ENCODE peak calls at places on chromosomes 7 and 10, in seven cellular contexts. One of them, this sample, is unnamed.

GRCh38 chr7:156192921-156193320 is 380.7 kb upstream of the SHH start:
- DNase-seq in lower lobe of right lung: no peak
- DNase-seq in aorta: no peak
- DNase-seq in colonic mucosa: no peak
- DNase-seq in epithelial cell of proximal tubule: peak
- DNase-seq in A549: peak
- DNase-seq in sigmoid colon: no peak
- DNase-seq in this sample: no peak

GRCh38 chr10:55024718-55025117 is 223.7 kb upstream of the PCDH15 start:
- DNase-seq in aorta: no peak
- DNase-seq in colonic mucosa: no peak
- DNase-seq in epithelial cell of proximal tubule: no peak
- DNase-seq in lower lobe of right lung: no peak
- DNase-seq in sigmoid colon: no peak
- DNase-seq in A549: no peak
- DNase-seq in this sample: no peak

GRCh38 chr7:30681262-30682130 is 760 bp downstream of the CRHR2 start:
- DNase-seq in lower lobe of right lung: peak
- DNase-seq in sigmoid colon: no peak
- DNase-seq in A549: no peak
- DNase-seq in aorta: no peak
- DNase-seq in epithelial cell of proximal tubule: no peak
- DNase-seq in colonic mucosa: no peak
- DNase-seq in this sample: no peak

GRCh38 chr7:140397784-140398750 is at the start of gene SLC37A3:
- DNase-seq in lower lobe of right lung: peak
- DNase-seq in A549: peak
- DNase-seq in epithelial cell of proximal tubule: no peak
- DNase-seq in aorta: peak
- DNase-seq in sigmoid colon: peak
- DNase-seq in colonic mucosa: peak
- DNase-seq in this sample: peak

GRCh38 chr10:68135922-68136718 is 26.8 kb downstream of the MYPN start:
- DNase-seq in A549: peak
- DNase-seq in colonic mucosa: peak
- DNase-seq in lower lobe of right lung: no peak
- DNase-seq in sigmoid colon: no peak
- DNase-seq in epithelial cell of proximal tubule: peak
- DNase-seq in aorta: no peak
- DNase-seq in this sample: no peak

GRCh38 chr7:42080831-42081230 is 156.2 kb downstream of the GLI3 start:
- DNase-seq in lower lobe of right lung: no peak
- DNase-seq in epithelial cell of proximal tubule: peak
- DNase-seq in colonic mucosa: no peak
- DNase-seq in aorta: no peak
- DNase-seq in sigmoid colon: no peak
- DNase-seq in A549: no peak
- DNase-seq in this sample: peak

GRCh38 chr7:27423290-27423689 is 180.7 kb downstream of the EVX1 start:
- DNase-seq in lower lobe of right lung: no peak
- DNase-seq in epithelial cell of proximal tubule: peak
- DNase-seq in A549: no peak
- DNase-seq in colonic mucosa: peak
- DNase-seq in sigmoid colon: no peak
- DNase-seq in aorta: no peak
- DNase-seq in this sample: no peak

GRCh38 chr10:88227342-88228018 is 355.6 kb downstream of the RNLS start:
- DNase-seq in lower lobe of right lung: no peak
- DNase-seq in sigmoid colon: peak
- DNase-seq in epithelial cell of proximal tubule: no peak
- DNase-seq in colonic mucosa: peak
- DNase-seq in A549: no peak
- DNase-seq in aorta: no peak
- DNase-seq in this sample: peak

GRCh38 chr7:22447759-22448158 is 52.2 kb downstream of the STEAP1B start:
- DNase-seq in lower lobe of right lung: no peak
- DNase-seq in colonic mucosa: no peak
- DNase-seq in aorta: no peak
- DNase-seq in epithelial cell of proximal tubule: no peak
- DNase-seq in sigmoid colon: no peak
- DNase-seq in A549: no peak
- DNase-seq in this sample: no peak

GRCh38 chr10:73591935-73592699 is 975 bp upstream of the USP54 start:
- DNase-seq in epithelial cell of proximal tubule: no peak
- DNase-seq in aorta: peak
- DNase-seq in sigmoid colon: peak
- DNase-seq in lower lobe of right lung: peak
- DNase-seq in colonic mucosa: peak
- DNase-seq in A549: peak
- DNase-seq in this sample: peak

GRCh38 chr10:33248638-33249037 is 85.8 kb downstream of the NRP1 start:
- DNase-seq in A549: no peak
- DNase-seq in sigmoid colon: no peak
- DNase-seq in aorta: no peak
- DNase-seq in colonic mucosa: no peak
- DNase-seq in epithelial cell of proximal tubule: peak
- DNase-seq in lower lobe of right lung: no peak
- DNase-seq in this sample: no peak

GRCh38 chr7:8217200-8218068 is 44.5 kb downstream of the ICA1 start:
- DNase-seq in epithelial cell of proximal tubule: peak
- DNase-seq in sigmoid colon: no peak
- DNase-seq in A549: peak
- DNase-seq in aorta: no peak
- DNase-seq in lower lobe of right lung: no peak
- DNase-seq in colonic mucosa: peak
- DNase-seq in this sample: no peak

GRCh38 chr10:120387326-120387725 is 69.7 kb upstream of the PLPP4 start:
- DNase-seq in lower lobe of right lung: no peak
- DNase-seq in sigmoid colon: no peak
- DNase-seq in A549: no peak
- DNase-seq in epithelial cell of proximal tubule: no peak
- DNase-seq in colonic mucosa: no peak
- DNase-seq in aorta: no peak
- DNase-seq in this sample: no peak

GRCh38 chr10:133011883-133012282 is 69.5 kb upstream of the CFAP46 start:
- DNase-seq in lower lobe of right lung: no peak
- DNase-seq in colonic mucosa: no peak
- DNase-seq in sigmoid colon: no peak
- DNase-seq in A549: no peak
- DNase-seq in epithelial cell of proximal tubule: no peak
- DNase-seq in aorta: peak
- DNase-seq in this sample: peak

GRCh38 chr10:43679509-43679908 is 30.8 kb upstream of the ZNF32 start:
- DNase-seq in colonic mucosa: peak
- DNase-seq in sigmoid colon: peak
- DNase-seq in lower lobe of right lung: peak
- DNase-seq in A549: no peak
- DNase-seq in epithelial cell of proximal tubule: no peak
- DNase-seq in aorta: peak
- DNase-seq in this sample: peak

GRCh38 chr10:132023092-132023811 is 41.5 kb upstream of the BNIP3 start:
- DNase-seq in aorta: peak
- DNase-seq in A549: peak
- DNase-seq in colonic mucosa: peak
- DNase-seq in lower lobe of right lung: peak
- DNase-seq in sigmoid colon: peak
- DNase-seq in epithelial cell of proximal tubule: no peak
- DNase-seq in this sample: peak

GRCh38 chr10:30392564-30392990 is 41.4 kb upstream of the MAP3K8 start:
- DNase-seq in A549: peak
- DNase-seq in lower lobe of right lung: peak
- DNase-seq in epithelial cell of proximal tubule: no peak
- DNase-seq in aorta: peak
- DNase-seq in sigmoid colon: peak
- DNase-seq in colonic mucosa: peak
- DNase-seq in this sample: peak
- H3K4me3 ChIP-seq in A549: no peak
- H3K4me3 ChIP-seq in lower lobe of right lung: peak
- H3K4me3 ChIP-seq in epithelial cell of proximal tubule: peak
- H3K4me3 ChIP-seq in aorta: no peak
- H3K4me3 ChIP-seq in sigmoid colon: no peak
- H3K4me3 ChIP-seq in colonic mucosa: no peak
- H3K4me3 ChIP-seq in this sample: no peak

GRCh38 chr7:522071-522937 is 2.7 kb upstream of the PDGFA start:
- DNase-seq in epithelial cell of proximal tubule: no peak
- DNase-seq in sigmoid colon: no peak
- DNase-seq in lower lobe of right lung: no peak
- DNase-seq in A549: no peak
- DNase-seq in aorta: peak
- DNase-seq in colonic mucosa: peak
- DNase-seq in this sample: peak
- H3K4me3 ChIP-seq in epithelial cell of proximal tubule: peak
- H3K4me3 ChIP-seq in sigmoid colon: peak
- H3K4me3 ChIP-seq in lower lobe of right lung: peak
- H3K4me3 ChIP-seq in A549: peak
- H3K4me3 ChIP-seq in aorta: peak
- H3K4me3 ChIP-seq in colonic mucosa: peak
- H3K4me3 ChIP-seq in this sample: peak

GRCh38 chr10:110531687-110532086 is 34.0 kb downstream of the DUSP5 start:
- DNase-seq in A549: no peak
- DNase-seq in sigmoid colon: no peak
- DNase-seq in colonic mucosa: no peak
- DNase-seq in aorta: no peak
- DNase-seq in epithelial cell of proximal tubule: no peak
- DNase-seq in lower lobe of right lung: no peak
- DNase-seq in this sample: no peak

GRCh38 chr10:110527731-110528171 is 30.0 kb downstream of the DUSP5 start:
- DNase-seq in aorta: no peak
- DNase-seq in sigmoid colon: no peak
- DNase-seq in lower lobe of right lung: no peak
- DNase-seq in colonic mucosa: no peak
- DNase-seq in epithelial cell of proximal tubule: no peak
- DNase-seq in A549: no peak
- DNase-seq in this sample: no peak

GRCh38 chr10:110528224-110528997 is 30.7 kb downstream of the DUSP5 start:
- DNase-seq in aorta: no peak
- DNase-seq in lower lobe of right lung: no peak
- DNase-seq in A549: no peak
- DNase-seq in sigmoid colon: no peak
- DNase-seq in epithelial cell of proximal tubule: no peak
- DNase-seq in colonic mucosa: no peak
- DNase-seq in this sample: no peak

GRCh38 chr10:110529596-110530011 is 31.9 kb downstream of the DUSP5 start:
- DNase-seq in epithelial cell of proximal tubule: no peak
- DNase-seq in lower lobe of right lung: no peak
- DNase-seq in A549: no peak
- DNase-seq in aorta: no peak
- DNase-seq in colonic mucosa: no peak
- DNase-seq in sigmoid colon: no peak
- DNase-seq in this sample: no peak

DNA sequence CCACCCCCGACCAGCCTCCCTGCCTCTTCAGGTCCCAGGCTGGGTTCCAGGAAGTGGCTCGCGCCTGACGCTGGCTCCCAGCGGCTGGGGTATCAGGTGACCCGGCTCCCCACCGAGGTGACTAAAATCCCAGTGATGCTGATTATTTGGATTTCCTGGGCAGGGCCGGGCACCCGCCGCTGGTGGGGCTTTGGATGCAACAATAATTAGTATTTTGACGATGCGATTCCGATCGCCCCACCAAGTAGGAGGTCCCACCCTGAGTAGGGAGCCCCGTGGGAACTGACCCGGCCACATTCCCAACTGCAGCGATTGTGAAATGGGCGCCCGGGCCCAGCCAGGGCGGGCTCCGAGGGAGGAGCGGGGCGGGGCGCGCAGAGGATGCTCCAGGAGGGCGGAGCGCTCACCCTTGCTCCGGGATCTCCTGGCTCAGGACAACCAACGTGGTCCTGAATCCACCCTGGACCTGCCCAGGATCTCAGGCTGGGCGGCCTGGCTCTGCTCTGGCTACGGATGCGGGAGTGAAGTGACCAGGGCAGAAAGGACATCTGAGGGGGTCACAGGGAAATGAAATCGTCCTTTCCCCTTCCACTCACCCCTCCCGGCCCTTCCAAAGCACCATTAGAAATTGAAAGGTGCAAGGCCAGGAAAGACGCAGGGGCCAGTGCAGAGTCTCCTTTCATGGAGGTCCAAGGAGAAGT is 32.6 kb downstream of the DUSP5 start:
- DNase-seq in lower lobe of right lung: peak
- DNase-seq in sigmoid colon: peak
- DNase-seq in A549: peak
- DNase-seq in aorta: peak
- DNase-seq in colonic mucosa: peak
- DNase-seq in epithelial cell of proximal tubule: no peak
- DNase-seq in this sample: peak
- H3K4me3 ChIP-seq in lower lobe of right lung: peak
- H3K4me3 ChIP-seq in sigmoid colon: no peak
- H3K4me3 ChIP-seq in A549: peak
- H3K4me3 ChIP-seq in aorta: peak
- H3K4me3 ChIP-seq in colonic mucosa: no peak
- H3K4me3 ChIP-seq in epithelial cell of proximal tubule: peak
- H3K4me3 ChIP-seq in this sample: peak

GRCh38 chr7:4631664-4632171 is 50.4 kb upstream of the FOXK1 start:
- DNase-seq in colonic mucosa: peak
- DNase-seq in lower lobe of right lung: peak
- DNase-seq in A549: peak
- DNase-seq in sigmoid colon: peak
- DNase-seq in aorta: peak
- DNase-seq in epithelial cell of proximal tubule: peak
- DNase-seq in this sample: peak
- H3K4me3 ChIP-seq in colonic mucosa: no peak
- H3K4me3 ChIP-seq in lower lobe of right lung: peak
- H3K4me3 ChIP-seq in A549: peak
- H3K4me3 ChIP-seq in sigmoid colon: peak
- H3K4me3 ChIP-seq in aorta: no peak
- H3K4me3 ChIP-seq in epithelial cell of proximal tubule: peak
- H3K4me3 ChIP-seq in this sample: no peak

GRCh38 chr10:625335-625699 is 64.2 kb downstream of the DIP2C start:
- DNase-seq in colonic mucosa: no peak
- DNase-seq in epithelial cell of proximal tubule: no peak
- DNase-seq in aorta: no peak
- DNase-seq in A549: no peak
- DNase-seq in lower lobe of right lung: peak
- DNase-seq in sigmoid colon: no peak
- DNase-seq in this sample: peak
- H3K4me3 ChIP-seq in colonic mucosa: no peak
- H3K4me3 ChIP-seq in epithelial cell of proximal tubule: peak
- H3K4me3 ChIP-seq in aorta: no peak
- H3K4me3 ChIP-seq in A549: no peak
- H3K4me3 ChIP-seq in lower lobe of right lung: no peak
- H3K4me3 ChIP-seq in sigmoid colon: no peak
- H3K4me3 ChIP-seq in this sample: no peak